ENCODE peak calls at places on chromosomes 2 and 18, in six cellular contexts. One of them, this sample, is unnamed.

GRCh38 chr2:190838492-190838910 is 42.1 kb upstream of the GLS start:
- DNase-seq in activated T-helper 1 cell treated with Interleukin-2 at 50 U/mL for 16 hours: no peak
- DNase-seq in CD4-positive, CD25-positive, alpha-beta regulatory T cell: no peak
- DNase-seq in lower leg skin: no peak
- DNase-seq in SIG-M5: no peak
- DNase-seq in A549: peak; percentile 57
- DNase-seq in this sample: peak; percentile 76

GRCh38 chr2:49045083-49045482 is 109.2 kb downstream of the FSHR start:
- DNase-seq in activated T-helper 1 cell treated with Interleukin-2 at 50 U/mL for 16 hours: no peak
- DNase-seq in lower leg skin: no peak
- DNase-seq in A549: no peak
- DNase-seq in CD4-positive, CD25-positive, alpha-beta regulatory T cell: no peak
- DNase-seq in SIG-M5: no peak
- DNase-seq in this sample: no peak

GRCh38 chr2:163191372-163191771 is 352.8 kb upstream of the KCNH7 start:
- DNase-seq in A549: peak; percentile 69
- DNase-seq in SIG-M5: no peak
- DNase-seq in lower leg skin: no peak
- DNase-seq in CD4-positive, CD25-positive, alpha-beta regulatory T cell: no peak
- DNase-seq in activated T-helper 1 cell treated with Interleukin-2 at 50 U/mL for 16 hours: no peak
- DNase-seq in this sample: peak; percentile 7

GRCh38 chr2:165440367-165440766 is 29.1 kb upstream of the CSRNP3 start:
- DNase-seq in SIG-M5: no peak
- DNase-seq in activated T-helper 1 cell treated with Interleukin-2 at 50 U/mL for 16 hours: no peak
- DNase-seq in lower leg skin: no peak
- DNase-seq in CD4-positive, CD25-positive, alpha-beta regulatory T cell: no peak
- DNase-seq in A549: no peak
- DNase-seq in this sample: no peak

GRCh38 chr18:48306838-48307237 is 102.3 kb downstream of the ZBTB7C start:
- DNase-seq in A549: no peak
- DNase-seq in activated T-helper 1 cell treated with Interleukin-2 at 50 U/mL for 16 hours: no peak
- DNase-seq in lower leg skin: no peak
- DNase-seq in CD4-positive, CD25-positive, alpha-beta regulatory T cell: no peak
- DNase-seq in SIG-M5: no peak
- DNase-seq in this sample: no peak

GRCh38 chr2:30758315-30758714 is 48.9 kb downstream of the CAPN13 start:
- DNase-seq in lower leg skin: no peak
- DNase-seq in A549: no peak
- DNase-seq in CD4-positive, CD25-positive, alpha-beta regulatory T cell: no peak
- DNase-seq in SIG-M5: no peak
- DNase-seq in activated T-helper 1 cell treated with Interleukin-2 at 50 U/mL for 16 hours: no peak
- DNase-seq in this sample: no peak

GRCh38 chr2:99404039-99404799 is 67.0 kb downstream of the EIF5B start:
- DNase-seq in CD4-positive, CD25-positive, alpha-beta regulatory T cell: no peak
- DNase-seq in activated T-helper 1 cell treated with Interleukin-2 at 50 U/mL for 16 hours: no peak
- DNase-seq in A549: no peak
- DNase-seq in SIG-M5: no peak
- DNase-seq in lower leg skin: no peak
- DNase-seq in this sample: no peak

GRCh38 chr2:215695876-215696275 is 260.0 kb upstream of the FN1 start:
- DNase-seq in SIG-M5: no peak
- DNase-seq in A549: no peak
- DNase-seq in activated T-helper 1 cell treated with Interleukin-2 at 50 U/mL for 16 hours: no peak
- DNase-seq in CD4-positive, CD25-positive, alpha-beta regulatory T cell: no peak
- DNase-seq in lower leg skin: no peak
- DNase-seq in this sample: no peak

GRCh38 chr2:62998949-62999348 is 51.7 kb upstream of the OTX1 start:
- DNase-seq in A549: peak; percentile 11
- DNase-seq in activated T-helper 1 cell treated with Interleukin-2 at 50 U/mL for 16 hours: no peak
- DNase-seq in lower leg skin: no peak
- DNase-seq in SIG-M5: no peak
- DNase-seq in CD4-positive, CD25-positive, alpha-beta regulatory T cell: no peak
- DNase-seq in this sample: no peak